ENCODE peak calls at places on chromosome 3, in nine cellular contexts. One of them, this sample, is unnamed. For H3K4me1, the result is how much of the 10 kb centered on the place peaks cover.

GRCh38 chr3:173354124-173354523 is 43.4 kb upstream of the NLGN1 start:
- DNase-seq in MM.1S: no peak
- DNase-seq in GM23338: peak
- DNase-seq in OCI-LY7: no peak
- DNase-seq in right cardiac atrium: no peak
- DNase-seq in aorta: no peak
- DNase-seq in Panc1: no peak
- DNase-seq in right lobe of liver: no peak
- DNase-seq in kidney: no peak
- DNase-seq in this sample: no peak

GRCh38 chr3:149620291-149621020 is 37.4 kb downstream of the WWTR1 start:
- DNase-seq in MM.1S: no peak
- DNase-seq in GM23338: no peak
- DNase-seq in OCI-LY7: no peak
- DNase-seq in right cardiac atrium: no peak
- DNase-seq in aorta: no peak
- DNase-seq in Panc1: no peak
- DNase-seq in right lobe of liver: no peak
- DNase-seq in kidney: no peak
- DNase-seq in this sample: no peak

GRCh38 chr3:195905970-195906864 is 2.1 kb downstream of the TNK2 start:
- DNase-seq in MM.1S: peak
- DNase-seq in GM23338: no peak
- DNase-seq in OCI-LY7: peak
- DNase-seq in right cardiac atrium: no peak
- DNase-seq in aorta: peak
- DNase-seq in Panc1: no peak
- DNase-seq in right lobe of liver: peak
- DNase-seq in kidney: no peak
- DNase-seq in this sample: no peak

GRCh38 chr3:101677436-101678286 is 729 bp upstream of the ZBTB11 start:
- DNase-seq in MM.1S: no peak
- DNase-seq in GM23338: peak
- DNase-seq in OCI-LY7: peak
- DNase-seq in right cardiac atrium: peak
- DNase-seq in aorta: no peak
- DNase-seq in Panc1: no peak
- DNase-seq in right lobe of liver: no peak
- DNase-seq in kidney: peak
- DNase-seq in this sample: no peak

GRCh38 chr3:150256336-150256735 is 151.8 kb upstream of the TSC22D2 start:
- DNase-seq in MM.1S: no peak
- DNase-seq in GM23338: no peak
- DNase-seq in OCI-LY7: no peak
- DNase-seq in right cardiac atrium: no peak
- DNase-seq in aorta: no peak
- DNase-seq in Panc1: no peak
- DNase-seq in right lobe of liver: no peak
- DNase-seq in kidney: no peak
- DNase-seq in this sample: no peak

GRCh38 chr3:45123841-45124269 is 22.3 kb downstream of the CDCP1 start:
- DNase-seq in MM.1S: no peak
- DNase-seq in GM23338: no peak
- DNase-seq in OCI-LY7: no peak
- DNase-seq in right cardiac atrium: no peak
- DNase-seq in aorta: no peak
- DNase-seq in Panc1: peak
- DNase-seq in right lobe of liver: no peak
- DNase-seq in kidney: no peak
- DNase-seq in this sample: no peak

GRCh38 chr3:59809750-59810444 is 760.1 kb upstream of the CFAP20DC start:
- DNase-seq in MM.1S: no peak
- DNase-seq in GM23338: peak
- DNase-seq in OCI-LY7: peak
- DNase-seq in right cardiac atrium: no peak
- DNase-seq in aorta: no peak
- DNase-seq in Panc1: no peak
- DNase-seq in right lobe of liver: no peak
- DNase-seq in kidney: no peak
- DNase-seq in this sample: no peak

GRCh38 chr3:184378650-184379374 is 805 bp upstream of the THPO start:
- DNase-seq in MM.1S: no peak
- DNase-seq in GM23338: no peak
- DNase-seq in OCI-LY7: no peak
- DNase-seq in right cardiac atrium: no peak
- DNase-seq in aorta: peak
- DNase-seq in Panc1: no peak
- DNase-seq in right lobe of liver: peak
- DNase-seq in kidney: no peak
- DNase-seq in this sample: no peak

GRCh38 chr3:62873672-62874397 is 1.4 kb downstream of the CADPS start:
- DNase-seq in MM.1S: peak
- DNase-seq in GM23338: peak
- DNase-seq in OCI-LY7: peak
- DNase-seq in right cardiac atrium: peak
- DNase-seq in aorta: no peak
- DNase-seq in Panc1: no peak
- DNase-seq in right lobe of liver: no peak
- DNase-seq in kidney: peak
- DNase-seq in this sample: peak

GRCh38 chr3:189360291-189360690 is 188.5 kb downstream of the TPRG1 start:
- DNase-seq in MM.1S: no peak
- DNase-seq in GM23338: no peak
- DNase-seq in OCI-LY7: no peak
- DNase-seq in right cardiac atrium: no peak
- DNase-seq in aorta: no peak
- DNase-seq in Panc1: no peak
- DNase-seq in right lobe of liver: no peak
- DNase-seq in kidney: no peak
- DNase-seq in this sample: no peak

GRCh38 chr3:141106842-141107241 is 55.7 kb downstream of the SPSB4 start:
- DNase-seq in MM.1S: no peak
- DNase-seq in GM23338: no peak
- DNase-seq in OCI-LY7: no peak
- DNase-seq in right cardiac atrium: no peak
- DNase-seq in aorta: no peak
- DNase-seq in Panc1: no peak
- DNase-seq in right lobe of liver: no peak
- DNase-seq in kidney: no peak
- DNase-seq in this sample: no peak

GRCh38 chr3:181382656-181383055 is 329.1 kb upstream of the SOX2 start:
- DNase-seq in MM.1S: no peak
- DNase-seq in GM23338: no peak
- DNase-seq in OCI-LY7: no peak
- DNase-seq in right cardiac atrium: no peak
- DNase-seq in aorta: no peak
- DNase-seq in Panc1: no peak
- DNase-seq in right lobe of liver: no peak
- DNase-seq in kidney: no peak
- DNase-seq in this sample: no peak

GRCh38 chr3:141450727-141451378 is 36.0 kb upstream of the RASA2 start:
- DNase-seq in MM.1S: peak
- DNase-seq in GM23338: no peak
- DNase-seq in OCI-LY7: no peak
- DNase-seq in right cardiac atrium: no peak
- DNase-seq in aorta: no peak
- DNase-seq in Panc1: no peak
- DNase-seq in right lobe of liver: no peak
- DNase-seq in kidney: no peak
- DNase-seq in this sample: no peak

GRCh38 chr3:38582941-38583645 is 66.4 kb downstream of the SCN5A start:
- DNase-seq in MM.1S: no peak
- DNase-seq in GM23338: no peak
- DNase-seq in OCI-LY7: no peak
- DNase-seq in right cardiac atrium: no peak
- DNase-seq in aorta: peak
- DNase-seq in Panc1: no peak
- DNase-seq in right lobe of liver: no peak
- DNase-seq in kidney: no peak
- DNase-seq in this sample: no peak

GRCh38 chr3:98343647-98344507 is 9.8 kb upstream of the OR5K4 start:
- DNase-seq in MM.1S: peak
- DNase-seq in GM23338: peak
- DNase-seq in OCI-LY7: peak
- DNase-seq in right cardiac atrium: peak
- DNase-seq in aorta: no peak
- DNase-seq in Panc1: peak
- DNase-seq in right lobe of liver: no peak
- DNase-seq in kidney: no peak
- DNase-seq in this sample: no peak

GRCh38 chr3:134666466-134666865 is 15.6 kb upstream of the KY start:
- DNase-seq in MM.1S: no peak
- DNase-seq in GM23338: no peak
- DNase-seq in OCI-LY7: no peak
- DNase-seq in right cardiac atrium: no peak
- DNase-seq in aorta: peak
- DNase-seq in Panc1: no peak
- DNase-seq in right lobe of liver: no peak
- DNase-seq in kidney: no peak
- DNase-seq in this sample: no peak

GRCh38 chr3:27943106-27943505 is 221.0 kb upstream of the EOMES start:
- DNase-seq in MM.1S: no peak
- DNase-seq in GM23338: peak
- DNase-seq in OCI-LY7: no peak
- DNase-seq in right cardiac atrium: peak
- DNase-seq in aorta: no peak
- DNase-seq in Panc1: no peak
- DNase-seq in right lobe of liver: no peak
- DNase-seq in kidney: no peak
- DNase-seq in this sample: no peak

GRCh38 chr3:39181408-39182335 is 10.7 kb downstream of the XIRP1 start:
- DNase-seq in MM.1S: no peak
- DNase-seq in GM23338: no peak
- DNase-seq in OCI-LY7: peak
- DNase-seq in right cardiac atrium: no peak
- DNase-seq in aorta: no peak
- DNase-seq in Panc1: no peak
- DNase-seq in right lobe of liver: no peak
- DNase-seq in kidney: no peak
- DNase-seq in this sample: no peak

GRCh38 chr3:139427283-139428060 is 38.0 kb upstream of the COPB2 start:
- DNase-seq in MM.1S: peak
- DNase-seq in GM23338: peak
- DNase-seq in OCI-LY7: peak
- DNase-seq in right cardiac atrium: no peak
- DNase-seq in aorta: no peak
- DNase-seq in Panc1: peak
- DNase-seq in right lobe of liver: no peak
- DNase-seq in kidney: no peak
- DNase-seq in this sample: no peak

GRCh38 chr3:31891876-31892455 is 89.1 kb downstream of the OSBPL10 start:
- DNase-seq in MM.1S: no peak
- DNase-seq in GM23338: no peak
- DNase-seq in OCI-LY7: no peak
- DNase-seq in right cardiac atrium: no peak
- DNase-seq in aorta: no peak
- DNase-seq in Panc1: no peak
- DNase-seq in right lobe of liver: no peak
- DNase-seq in kidney: no peak
- DNase-seq in this sample: no peak
- H3K4me1 ChIP-seq in MM.1S: under half
- H3K4me1 ChIP-seq in GM23338: half or more
- H3K4me1 ChIP-seq in OCI-LY7: half or more
- H3K4me1 ChIP-seq in right cardiac atrium: under half
- H3K4me1 ChIP-seq in aorta: under half
- H3K4me1 ChIP-seq in Panc1: under half
- H3K4me1 ChIP-seq in right lobe of liver: under half
- H3K4me1 ChIP-seq in kidney: under half
- H3K4me1 ChIP-seq in this sample: under half

DNA sequence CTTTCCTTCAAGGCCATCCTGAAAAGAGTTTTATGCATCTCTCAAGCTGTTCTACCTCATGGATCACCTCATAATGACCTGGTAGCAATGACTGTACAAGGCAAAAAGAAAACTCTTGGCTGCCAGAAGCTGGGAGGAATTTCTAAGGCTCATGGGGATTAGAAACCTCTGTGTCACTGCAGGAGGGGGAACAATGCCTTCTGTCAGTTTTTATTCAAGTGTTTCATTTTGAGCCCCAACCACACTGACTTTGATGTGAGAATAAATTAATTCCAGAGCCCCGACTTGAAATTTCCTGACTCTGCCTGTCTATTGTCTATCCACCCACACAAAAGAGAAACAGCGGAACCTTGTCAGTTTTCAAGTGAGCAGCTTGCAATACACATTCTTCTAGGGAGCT is 58.7 kb upstream of the MRPL3 start:
- DNase-seq in MM.1S: no peak
- DNase-seq in GM23338: peak
- DNase-seq in OCI-LY7: no peak
- DNase-seq in right cardiac atrium: no peak
- DNase-seq in aorta: no peak
- DNase-seq in Panc1: no peak
- DNase-seq in right lobe of liver: no peak
- DNase-seq in kidney: no peak
- DNase-seq in this sample: no peak
- H3K4me3 ChIP-seq in MM.1S: no peak
- H3K4me3 ChIP-seq in GM23338: no peak
- H3K4me3 ChIP-seq in OCI-LY7: no peak
- H3K4me3 ChIP-seq in right cardiac atrium: no peak
- H3K4me3 ChIP-seq in aorta: no peak
- H3K4me3 ChIP-seq in Panc1: no peak
- H3K4me3 ChIP-seq in right lobe of liver: no peak
- H3K4me3 ChIP-seq in kidney: no peak
- H3K4me3 ChIP-seq in this sample: no peak

DNA sequence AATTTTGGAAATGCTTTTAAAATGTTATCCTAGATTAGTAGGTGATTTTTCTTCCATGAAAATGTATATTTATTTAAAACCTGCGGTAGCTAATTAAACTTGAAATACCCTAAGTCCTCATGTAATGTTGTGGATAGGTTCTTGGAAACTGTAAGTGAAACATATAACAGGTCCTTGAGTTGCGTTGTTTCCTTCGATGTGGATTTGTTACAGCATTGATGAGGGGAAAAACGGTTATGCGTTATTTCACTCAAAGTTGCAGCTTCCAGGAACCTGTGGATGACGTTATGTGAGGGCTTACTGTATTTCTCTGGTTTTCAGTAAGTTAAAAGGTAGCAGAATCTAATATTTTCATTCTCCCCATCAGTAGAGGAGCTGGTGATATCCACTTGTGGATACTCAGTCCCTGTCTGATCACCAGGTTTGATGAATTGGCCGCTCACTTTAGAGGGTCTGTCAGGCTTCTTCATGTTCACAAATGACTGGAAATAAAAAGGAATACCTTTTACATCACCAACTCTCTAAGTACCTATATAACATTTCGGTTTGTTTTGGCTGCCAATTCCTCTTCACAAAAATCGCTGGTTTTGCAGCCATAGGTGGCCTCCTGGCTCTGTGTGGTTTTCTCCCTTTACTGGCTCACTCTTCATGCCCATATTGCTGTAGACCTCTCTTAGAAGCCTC is 112.4 kb downstream of the FNDC3B start:
- DNase-seq in MM.1S: no peak
- DNase-seq in GM23338: no peak
- DNase-seq in OCI-LY7: no peak
- DNase-seq in right cardiac atrium: no peak
- DNase-seq in aorta: no peak
- DNase-seq in Panc1: no peak
- DNase-seq in right lobe of liver: no peak
- DNase-seq in kidney: no peak
- DNase-seq in this sample: no peak
- H3K4me1 ChIP-seq in MM.1S: under half
- H3K4me1 ChIP-seq in GM23338: half or more
- H3K4me1 ChIP-seq in OCI-LY7: under half
- H3K4me1 ChIP-seq in right cardiac atrium: under half
- H3K4me1 ChIP-seq in aorta: under half
- H3K4me1 ChIP-seq in Panc1: half or more
- H3K4me1 ChIP-seq in right lobe of liver: half or more
- H3K4me1 ChIP-seq in kidney: under half
- H3K4me1 ChIP-seq in this sample: half or more

GRCh38 chr3:126523745-126524428 is at the start of gene CHST13:
- DNase-seq in MM.1S: no peak
- DNase-seq in GM23338: peak
- DNase-seq in OCI-LY7: no peak
- DNase-seq in right cardiac atrium: peak
- DNase-seq in aorta: peak
- DNase-seq in Panc1: no peak
- DNase-seq in right lobe of liver: peak
- DNase-seq in kidney: peak
- DNase-seq in this sample: peak
- H3K4me3 ChIP-seq in MM.1S: peak
- H3K4me3 ChIP-seq in GM23338: peak
- H3K4me3 ChIP-seq in OCI-LY7: no peak
- H3K4me3 ChIP-seq in right cardiac atrium: peak
- H3K4me3 ChIP-seq in aorta: peak
- H3K4me3 ChIP-seq in Panc1: peak
- H3K4me3 ChIP-seq in right lobe of liver: peak
- H3K4me3 ChIP-seq in kidney: peak
- H3K4me3 ChIP-seq in this sample: peak

This sample was measured in left ventricle myocardium inferior.